ENCODE peak calls at places on chromosomes 7 and 10, in six cellular contexts. One of them, this sample, is unnamed.
A peak's percentile ranks its signal among the peaks of the same experiment; 100 is the strongest.

GRCh38 chr7:127252380-127252718 is 392 bp downstream of the GRM8 start:
- DNase-seq in RWPE2: no peak
- DNase-seq in GM12878: no peak
- DNase-seq in OCI-LY7: no peak
- DNase-seq in lower lobe of right lung: no peak
- DNase-seq in prostate gland: no peak
- DNase-seq in this sample: no peak

GRCh38 chr10:29130190-29130673 is 158.6 kb upstream of the LYZL1 start:
- DNase-seq in RWPE2: no peak
- DNase-seq in GM12878: no peak
- DNase-seq in OCI-LY7: peak; percentile 2
- DNase-seq in lower lobe of right lung: no peak
- DNase-seq in prostate gland: no peak
- DNase-seq in this sample: no peak

GRCh38 chr7:134184767-134185166 is 57.6 kb downstream of the LRGUK start:
- DNase-seq in RWPE2: no peak
- DNase-seq in GM12878: no peak
- DNase-seq in OCI-LY7: no peak
- DNase-seq in lower lobe of right lung: no peak
- DNase-seq in prostate gland: no peak
- DNase-seq in this sample: no peak

GRCh38 chr7:128427289-128427891 is 17.6 kb upstream of the IMPDH1 start:
- DNase-seq in RWPE2: no peak
- DNase-seq in GM12878: no peak
- DNase-seq in OCI-LY7: peak; percentile 70
- DNase-seq in lower lobe of right lung: no peak
- DNase-seq in prostate gland: peak; percentile 49
- DNase-seq in this sample: no peak

GRCh38 chr7:142516038-142516501 is 233.2 kb upstream of the PRSS1 start:
- DNase-seq in RWPE2: no peak
- DNase-seq in GM12878: peak; percentile 17
- DNase-seq in OCI-LY7: peak; percentile 67
- DNase-seq in lower lobe of right lung: no peak
- DNase-seq in prostate gland: peak; percentile 48
- DNase-seq in this sample: no peak

GRCh38 chr10:96049340-96049739 is 6.0 kb downstream of the CCNJ start:
- DNase-seq in RWPE2: no peak
- DNase-seq in GM12878: no peak
- DNase-seq in OCI-LY7: no peak
- DNase-seq in lower lobe of right lung: no peak
- DNase-seq in prostate gland: no peak
- DNase-seq in this sample: no peak

GRCh38 chr10:101468159-101468558 is 114.2 kb downstream of the BTRC start:
- DNase-seq in RWPE2: no peak
- DNase-seq in GM12878: no peak
- DNase-seq in OCI-LY7: no peak
- DNase-seq in lower lobe of right lung: no peak
- DNase-seq in prostate gland: no peak
- DNase-seq in this sample: no peak

GRCh38 chr7:106999023-106999422 is 45.5 kb upstream of the PRKAR2B start:
- DNase-seq in RWPE2: no peak
- DNase-seq in GM12878: no peak
- DNase-seq in OCI-LY7: no peak
- DNase-seq in lower lobe of right lung: no peak
- DNase-seq in prostate gland: no peak
- DNase-seq in this sample: no peak

GRCh38 chr10:60555710-60556109 is 166.0 kb upstream of the ANK3 start:
- DNase-seq in RWPE2: no peak
- DNase-seq in GM12878: no peak
- DNase-seq in OCI-LY7: no peak
- DNase-seq in lower lobe of right lung: no peak
- DNase-seq in prostate gland: no peak
- DNase-seq in this sample: no peak

GRCh38 chr10:95730233-95730632 is 25.7 kb upstream of the ENTPD1 start:
- DNase-seq in RWPE2: no peak
- DNase-seq in GM12878: no peak
- DNase-seq in OCI-LY7: no peak
- DNase-seq in lower lobe of right lung: no peak
- DNase-seq in prostate gland: no peak
- DNase-seq in this sample: no peak

GRCh38 chr7:18541189-18541870 is 45.8 kb downstream of the HDAC9 start:
- DNase-seq in RWPE2: no peak
- DNase-seq in GM12878: no peak
- DNase-seq in OCI-LY7: no peak
- DNase-seq in lower lobe of right lung: peak; percentile 48
- DNase-seq in prostate gland: no peak
- DNase-seq in this sample: no peak

GRCh38 chr7:131011437-131011752 is 277.4 kb upstream of the KLF14 start:
- DNase-seq in RWPE2: no peak
- DNase-seq in GM12878: no peak
- DNase-seq in OCI-LY7: no peak
- DNase-seq in lower lobe of right lung: peak; percentile 85
- DNase-seq in prostate gland: no peak
- DNase-seq in this sample: no peak

GRCh38 chr7:42272793-42273665 is 36.0 kb upstream of the GLI3 start:
- DNase-seq in RWPE2: no peak
- DNase-seq in GM12878: no peak
- DNase-seq in OCI-LY7: peak; percentile 22
- DNase-seq in lower lobe of right lung: no peak
- DNase-seq in prostate gland: no peak
- DNase-seq in this sample: no peak

GRCh38 chr10:60934215-60935175 is 9.5 kb downstream of the RHOBTB1 start:
- DNase-seq in RWPE2: no peak
- DNase-seq in GM12878: no peak
- DNase-seq in OCI-LY7: no peak
- DNase-seq in lower lobe of right lung: no peak
- DNase-seq in prostate gland: no peak
- DNase-seq in this sample: no peak

GRCh38 chr7:155257482-155258232 is 40.0 kb upstream of the INSIG1 start:
- DNase-seq in RWPE2: no peak
- DNase-seq in GM12878: no peak
- DNase-seq in OCI-LY7: no peak
- DNase-seq in lower lobe of right lung: no peak
- DNase-seq in prostate gland: peak; percentile 56
- DNase-seq in this sample: no peak

GRCh38 chr10:91528080-91528479 is 104.8 kb downstream of the PPP1R3C start:
- DNase-seq in RWPE2: no peak
- DNase-seq in GM12878: no peak
- DNase-seq in OCI-LY7: no peak
- DNase-seq in lower lobe of right lung: no peak
- DNase-seq in prostate gland: no peak
- DNase-seq in this sample: no peak

GRCh38 chr7:7709263-7709662 is 9.1 kb downstream of the RPA3 start:
- DNase-seq in RWPE2: no peak
- DNase-seq in GM12878: no peak
- DNase-seq in OCI-LY7: no peak
- DNase-seq in lower lobe of right lung: no peak
- DNase-seq in prostate gland: no peak
- DNase-seq in this sample: no peak

GRCh38 chr7:132098337-132098736 is 477.9 kb downstream of the PLXNA4 start:
- DNase-seq in RWPE2: no peak
- DNase-seq in GM12878: no peak
- DNase-seq in OCI-LY7: no peak
- DNase-seq in lower lobe of right lung: no peak
- DNase-seq in prostate gland: no peak
- DNase-seq in this sample: no peak

GRCh38 chr7:122018032-122018431 is 126.0 kb downstream of the AASS start:
- DNase-seq in RWPE2: no peak
- DNase-seq in GM12878: no peak
- DNase-seq in OCI-LY7: no peak
- DNase-seq in lower lobe of right lung: no peak
- DNase-seq in prostate gland: no peak
- DNase-seq in this sample: no peak

GRCh38 chr10:15720635-15721310 is 1.1 kb upstream of the ITGA8 start:
- DNase-seq in RWPE2: no peak
- DNase-seq in GM12878: no peak
- DNase-seq in OCI-LY7: no peak
- DNase-seq in lower lobe of right lung: no peak
- DNase-seq in prostate gland: no peak
- DNase-seq in this sample: no peak

GRCh38 chr10:15719062-15719898 is 442 bp downstream of the ITGA8 start:
- DNase-seq in RWPE2: no peak
- DNase-seq in GM12878: no peak
- DNase-seq in OCI-LY7: no peak
- DNase-seq in lower lobe of right lung: no peak
- DNase-seq in prostate gland: no peak
- DNase-seq in this sample: no peak

GRCh38 chr10:15715619-15716227 is 4.0 kb downstream of the ITGA8 start:
- DNase-seq in RWPE2: no peak
- DNase-seq in GM12878: no peak
- DNase-seq in OCI-LY7: no peak
- DNase-seq in lower lobe of right lung: no peak
- DNase-seq in prostate gland: no peak
- DNase-seq in this sample: no peak

GRCh38 chr10:15718495-15719061 is 1.1 kb downstream of the ITGA8 start:
- DNase-seq in RWPE2: no peak
- DNase-seq in GM12878: no peak
- DNase-seq in OCI-LY7: no peak
- DNase-seq in lower lobe of right lung: no peak
- DNase-seq in prostate gland: no peak
- DNase-seq in this sample: no peak

GRCh38 chr10:15719899-15720634 is at the start of gene ITGA8:
- DNase-seq in RWPE2: no peak
- DNase-seq in GM12878: no peak
- DNase-seq in OCI-LY7: no peak
- DNase-seq in lower lobe of right lung: no peak
- DNase-seq in prostate gland: peak; percentile 9
- DNase-seq in this sample: no peak
- H3K4me3 ChIP-seq in RWPE2: no peak within 1 kb of the TSS
- H3K4me3 ChIP-seq in GM12878: no peak within 1 kb of the TSS
- H3K4me3 ChIP-seq in OCI-LY7: no peak within 1 kb of the TSS
- H3K4me3 ChIP-seq in lower lobe of right lung: peak within 1 kb of the TSS; percentile 60
- H3K4me3 ChIP-seq in prostate gland: peak within 1 kb of the TSS; percentile 32
- H3K4me3 ChIP-seq in this sample: no peak within 1 kb of the TSS

GRCh38 chr10:103841519-103841918 is 13.9 kb downstream of the SH3PXD2A start:
- DNase-seq in RWPE2: no peak
- DNase-seq in GM12878: no peak
- DNase-seq in OCI-LY7: no peak
- DNase-seq in lower lobe of right lung: no peak
- DNase-seq in prostate gland: no peak
- DNase-seq in this sample: no peak
- H3K27ac ChIP-seq in RWPE2: no peak overlapping the region
- H3K27ac ChIP-seq in GM12878: no peak overlapping the region
- H3K27ac ChIP-seq in OCI-LY7: no peak overlapping the region
- H3K27ac ChIP-seq in lower lobe of right lung: no peak overlapping the region
- H3K27ac ChIP-seq in prostate gland: no peak overlapping the region
- H3K27ac ChIP-seq in this sample: no peak overlapping the region

DNA sequence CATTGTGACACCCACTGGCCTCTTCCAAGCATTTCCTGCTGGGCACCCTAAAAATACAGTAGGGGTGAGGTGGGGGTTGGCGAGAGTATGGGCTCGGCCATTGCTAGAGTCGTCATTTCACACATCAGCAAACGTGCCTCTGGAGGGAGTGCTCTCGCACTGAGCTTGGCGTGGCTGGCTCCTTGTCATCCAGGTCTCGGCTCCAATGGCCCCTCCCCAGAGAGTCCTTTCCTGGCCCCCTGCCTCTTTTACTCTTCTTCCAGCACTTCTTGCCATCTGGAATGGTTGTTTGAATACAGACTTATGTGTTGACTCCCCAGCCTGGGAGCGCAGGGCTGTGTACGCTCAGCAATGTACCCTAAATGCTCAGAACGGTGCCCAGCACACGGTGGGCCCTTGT is 18.8 kb downstream of the UNC5B start:
- DNase-seq in RWPE2: no peak
- DNase-seq in GM12878: no peak
- DNase-seq in OCI-LY7: no peak
- DNase-seq in lower lobe of right lung: no peak
- DNase-seq in prostate gland: no peak
- DNase-seq in this sample: no peak
- H3K4me1 ChIP-seq in RWPE2: no peaks in the 10 kb centered on the region
- H3K4me1 ChIP-seq in GM12878: no peaks in the 10 kb centered on the region
- H3K4me1 ChIP-seq in OCI-LY7: no peaks in the 10 kb centered on the region
- H3K4me1 ChIP-seq in lower lobe of right lung: peaks cover 65% of the 10 kb centered on the region
- H3K4me1 ChIP-seq in prostate gland: peaks cover 5% of the 10 kb centered on the region
- H3K4me1 ChIP-seq in this sample: no peaks in the 10 kb centered on the region

GRCh38 chr7:27148031-27148775 is 629 bp upstream of the HOXA6 start:
- DNase-seq in RWPE2: no peak
- DNase-seq in GM12878: no peak
- DNase-seq in OCI-LY7: no peak
- DNase-seq in lower lobe of right lung: peak; percentile 46
- DNase-seq in prostate gland: no peak
- DNase-seq in this sample: no peak

GRCh38 chr7:27145167-27145883 is 1.8 kb upstream of the HOXA5 start:
- DNase-seq in RWPE2: no peak
- DNase-seq in GM12878: no peak
- DNase-seq in OCI-LY7: no peak
- DNase-seq in lower lobe of right lung: no peak
- DNase-seq in prostate gland: no peak
- DNase-seq in this sample: peak; percentile 46

GRCh38 chr7:27147211-27148030 is at the start of gene HOXA6:
- DNase-seq in RWPE2: no peak
- DNase-seq in GM12878: no peak
- DNase-seq in OCI-LY7: no peak
- DNase-seq in lower lobe of right lung: peak; percentile 49
- DNase-seq in prostate gland: peak; percentile 77
- DNase-seq in this sample: no peak

GRCh38 chr7:27145884-27146401 is 1.6 kb downstream of the HOXA6 start:
- DNase-seq in RWPE2: no peak
- DNase-seq in GM12878: no peak
- DNase-seq in OCI-LY7: no peak
- DNase-seq in lower lobe of right lung: no peak
- DNase-seq in prostate gland: no peak
- DNase-seq in this sample: no peak

GRCh38 chr7:27146491-27147210 is 923 bp downstream of the HOXA6 start:
- DNase-seq in RWPE2: no peak
- DNase-seq in GM12878: no peak
- DNase-seq in OCI-LY7: no peak
- DNase-seq in lower lobe of right lung: no peak
- DNase-seq in prostate gland: no peak
- DNase-seq in this sample: no peak
- H3K4me3 ChIP-seq in RWPE2: no peak overlapping the region
- H3K4me3 ChIP-seq in GM12878: no peak overlapping the region
- H3K4me3 ChIP-seq in OCI-LY7: no peak overlapping the region
- H3K4me3 ChIP-seq in lower lobe of right lung: peak overlapping the region; percentile 60
- H3K4me3 ChIP-seq in prostate gland: no peak overlapping the region
- H3K4me3 ChIP-seq in this sample: no peak overlapping the region

GRCh38 chr10:5094265-5095205 is at the start of gene AKR1C3:
- DNase-seq in RWPE2: no peak
- DNase-seq in GM12878: no peak
- DNase-seq in OCI-LY7: peak; percentile 2
- DNase-seq in lower lobe of right lung: no peak
- DNase-seq in prostate gland: no peak
- DNase-seq in this sample: no peak
- H3K27ac ChIP-seq in RWPE2: peak within 1 kb of the TSS; percentile 29
- H3K27ac ChIP-seq in GM12878: no peak within 1 kb of the TSS
- H3K27ac ChIP-seq in OCI-LY7: no peak within 1 kb of the TSS
- H3K27ac ChIP-seq in lower lobe of right lung: peak within 1 kb of the TSS; percentile 73
- H3K27ac ChIP-seq in prostate gland: no peak within 1 kb of the TSS
- H3K27ac ChIP-seq in this sample: no peak within 1 kb of the TSS

GRCh38 chr10:86100581-86101061 is 266.0 kb downstream of the GRID1 start:
- DNase-seq in RWPE2: no peak
- DNase-seq in GM12878: no peak
- DNase-seq in OCI-LY7: peak; percentile 66
- DNase-seq in lower lobe of right lung: no peak
- DNase-seq in prostate gland: no peak
- DNase-seq in this sample: peak; percentile 25
- H3K4me1 ChIP-seq in RWPE2: no peaks in the 10 kb centered on the region
- H3K4me1 ChIP-seq in GM12878: no peaks in the 10 kb centered on the region
- H3K4me1 ChIP-seq in OCI-LY7: no peaks in the 10 kb centered on the region
- H3K4me1 ChIP-seq in lower lobe of right lung: no peaks in the 10 kb centered on the region
- H3K4me1 ChIP-seq in prostate gland: no peaks in the 10 kb centered on the region
- H3K4me1 ChIP-seq in this sample: no peaks in the 10 kb centered on the region